ENCODE peak calls at places on chromosome 21, in five cellular contexts. One of them, this sample, is unnamed.

GRCh38 chr21:35398366-35398982 is 349.4 kb upstream of the RUNX1 start:
- DNase-seq in AG09319: no peak
- DNase-seq in prostate gland: no peak
- DNase-seq in WTC11: no peak
- DNase-seq in heart right ventricle: no peak
- DNase-seq in this sample: no peak

GRCh38 chr21:34722684-34723300 is 54.0 kb downstream of the CLIC6 start:
- DNase-seq in WTC11: peak; percentile 76
- DNase-seq in AG09319: no peak
- DNase-seq in prostate gland: no peak
- DNase-seq in heart right ventricle: no peak
- DNase-seq in this sample: no peak

GRCh38 chr21:45971487-45972352 is 9.8 kb upstream of the COL6A1 start:
- DNase-seq in AG09319: peak; percentile 88
- DNase-seq in prostate gland: no peak
- DNase-seq in WTC11: no peak
- DNase-seq in heart right ventricle: peak; percentile 72
- DNase-seq in this sample: peak; percentile 58

GRCh38 chr21:46562472-46562871 is 42.4 kb downstream of the S100B start:
- DNase-seq in heart right ventricle: no peak
- DNase-seq in prostate gland: no peak
- DNase-seq in AG09319: no peak
- DNase-seq in WTC11: no peak
- DNase-seq in this sample: no peak

GRCh38 chr21:31556662-31557061 is 102.8 kb upstream of the SOD1 start:
- DNase-seq in prostate gland: no peak
- DNase-seq in AG09319: no peak
- DNase-seq in heart right ventricle: no peak
- DNase-seq in WTC11: no peak
- DNase-seq in this sample: no peak

GRCh38 chr21:8997011-8997440 is 1524.4 kb upstream of the TPTE start:
- DNase-seq in heart right ventricle: no peak
- DNase-seq in AG09319: no peak
- DNase-seq in WTC11: no peak
- DNase-seq in prostate gland: no peak
- DNase-seq in this sample: no peak

GRCh38 chr21:38250991-38251418 is 5.8 kb upstream of the KCNJ15 start:
- DNase-seq in AG09319: no peak
- DNase-seq in heart right ventricle: no peak
- DNase-seq in WTC11: no peak
- DNase-seq in prostate gland: no peak
- DNase-seq in this sample: no peak

GRCh38 chr21:16347223-16347622 is 617.4 kb downstream of the USP25 start:
- DNase-seq in heart right ventricle: no peak
- DNase-seq in WTC11: no peak
- DNase-seq in prostate gland: no peak
- DNase-seq in AG09319: no peak
- DNase-seq in this sample: no peak

GRCh38 chr21:20996421-20997307 is 1.5 kb upstream of the NCAM2 start:
- DNase-seq in WTC11: peak; percentile 19
- DNase-seq in heart right ventricle: no peak
- DNase-seq in prostate gland: no peak
- DNase-seq in AG09319: no peak
- DNase-seq in this sample: no peak

GRCh38 chr21:22885079-22885478 is 1886.9 kb downstream of the NCAM2 start:
- DNase-seq in prostate gland: no peak
- DNase-seq in WTC11: no peak
- DNase-seq in AG09319: no peak
- DNase-seq in heart right ventricle: no peak
- DNase-seq in this sample: no peak

GRCh38 chr21:16037386-16037785 is 307.6 kb downstream of the USP25 start:
- DNase-seq in WTC11: no peak
- DNase-seq in prostate gland: no peak
- DNase-seq in heart right ventricle: no peak
- DNase-seq in AG09319: no peak
- DNase-seq in this sample: no peak

GRCh38 chr21:28089599-28090421 is 902.9 kb downstream of the LTN1 start:
- DNase-seq in WTC11: no peak
- DNase-seq in AG09319: no peak
- DNase-seq in heart right ventricle: no peak
- DNase-seq in prostate gland: no peak
- DNase-seq in this sample: no peak

DNA sequence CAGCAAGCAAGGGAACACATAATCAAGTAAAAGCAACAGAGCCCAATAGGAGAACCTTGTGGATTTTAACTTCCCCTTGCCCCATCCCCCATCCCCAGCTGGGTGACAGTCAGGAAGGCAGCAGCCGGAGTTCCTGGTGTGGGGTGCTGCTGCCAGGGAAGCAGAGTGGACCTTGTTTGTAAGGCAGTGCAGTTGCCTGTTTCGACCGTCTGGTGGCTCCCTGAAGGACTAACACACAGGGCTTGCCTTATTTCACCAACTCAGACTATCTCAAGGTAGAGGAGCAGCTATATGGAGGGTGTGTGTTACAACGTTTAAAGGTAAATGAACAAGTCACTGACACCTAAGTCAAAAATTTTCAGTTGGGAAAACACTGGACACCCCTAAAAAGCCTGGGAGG is 6.6 kb downstream of the KRTAP10-8 start:
- DNase-seq in heart right ventricle: peak; percentile 39
- DNase-seq in prostate gland: no peak
- DNase-seq in WTC11: peak; percentile 40
- DNase-seq in AG09319: no peak
- DNase-seq in this sample: no peak
- TF ChIP-seq CTCF in heart right ventricle: peak; percentile 32
- TF ChIP-seq CTCF in prostate gland: no peak
- TF ChIP-seq CTCF in WTC11: no peak
- TF ChIP-seq CTCF in AG09319: no peak
- TF ChIP-seq CTCF in this sample: peak; percentile 35

GRCh38 chr21:14771587-14771986 is 225.5 kb upstream of the SAMSN1 start:
- DNase-seq in AG09319: no peak
- DNase-seq in WTC11: no peak
- DNase-seq in prostate gland: no peak
- DNase-seq in heart right ventricle: no peak
- DNase-seq in this sample: no peak

GRCh38 chr21:14768042-14768441 is 221.9 kb upstream of the SAMSN1 start:
- DNase-seq in AG09319: no peak
- DNase-seq in WTC11: no peak
- DNase-seq in prostate gland: no peak
- DNase-seq in heart right ventricle: no peak
- DNase-seq in this sample: no peak

GRCh38 chr21:14773777-14774345 is 227.7 kb upstream of the SAMSN1 start:
- DNase-seq in WTC11: peak; percentile 78
- DNase-seq in prostate gland: no peak
- DNase-seq in AG09319: no peak
- DNase-seq in heart right ventricle: peak; percentile 21
- DNase-seq in this sample: no peak
- TF ChIP-seq CTCF in WTC11: peak; percentile 62
- TF ChIP-seq CTCF in prostate gland: no peak
- TF ChIP-seq CTCF in AG09319: peak; percentile 20
- TF ChIP-seq CTCF in heart right ventricle: peak; percentile 75
- TF ChIP-seq CTCF in this sample: peak; percentile 44

GRCh38 chr21:26842976-26843911 is 2.0 kb downstream of the ADAMTS1 start:
- DNase-seq in WTC11: peak; percentile 81
- DNase-seq in AG09319: peak; percentile 90
- DNase-seq in heart right ventricle: peak; percentile 95
- DNase-seq in prostate gland: peak; percentile 85
- DNase-seq in this sample: peak; percentile 96
- TF ChIP-seq CTCF in WTC11: no peak
- TF ChIP-seq CTCF in AG09319: peak; percentile 39
- TF ChIP-seq CTCF in heart right ventricle: peak; percentile 26
- TF ChIP-seq CTCF in prostate gland: no peak
- TF ChIP-seq CTCF in this sample: peak; percentile 58

DNA sequence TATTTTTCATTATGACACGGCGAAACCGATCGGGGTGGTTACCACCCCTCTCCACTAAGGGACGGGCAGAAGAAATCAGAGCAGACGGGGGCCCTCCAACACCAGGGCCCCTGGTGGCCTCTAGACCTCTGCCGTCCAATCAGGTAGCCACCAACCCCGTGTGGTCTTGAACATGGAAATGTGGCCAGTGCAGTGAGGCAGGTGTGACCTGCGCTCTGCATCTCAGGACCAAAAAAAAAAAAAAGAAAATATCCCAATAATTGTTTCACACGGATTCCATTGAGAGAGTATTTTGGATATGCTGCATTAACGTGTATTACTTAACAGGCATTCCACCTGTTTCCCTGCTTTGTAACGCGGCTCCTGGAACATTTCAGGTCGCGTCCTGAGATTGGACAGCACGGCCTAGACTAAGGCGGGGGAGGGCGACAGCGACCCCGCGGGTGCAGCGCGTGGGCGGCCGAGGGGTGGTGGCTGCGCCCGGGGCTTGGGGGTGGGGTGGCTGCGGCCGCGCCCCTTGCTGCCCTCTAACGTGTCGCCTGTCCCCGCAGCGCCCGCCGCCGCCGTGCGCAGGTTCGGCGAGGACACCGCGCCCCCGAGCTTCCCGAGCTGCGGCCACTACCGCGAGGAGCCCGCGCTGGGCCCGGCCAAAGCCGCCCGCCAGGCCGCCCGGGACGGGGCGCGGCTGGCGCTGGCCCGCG is 48.3 kb downstream of the SIM2 start:
- DNase-seq in AG09319: no peak
- DNase-seq in heart right ventricle: no peak
- DNase-seq in prostate gland: no peak
- DNase-seq in WTC11: peak; percentile 28
- DNase-seq in this sample: no peak
- TF ChIP-seq CTCF in AG09319: no peak
- TF ChIP-seq CTCF in heart right ventricle: no peak
- TF ChIP-seq CTCF in prostate gland: no peak
- TF ChIP-seq CTCF in WTC11: no peak
- TF ChIP-seq CTCF in this sample: peak; percentile 5

GRCh38 chr21:17921579-17922530 is 102.7 kb upstream of the C21orf91 start:
- DNase-seq in AG09319: peak; percentile 54
- DNase-seq in heart right ventricle: peak; percentile 20
- DNase-seq in WTC11: no peak
- DNase-seq in prostate gland: peak; percentile 15
- DNase-seq in this sample: peak; percentile 54

GRCh38 chr21:17929514-17929913 is 110.4 kb upstream of the C21orf91 start:
- DNase-seq in prostate gland: no peak
- DNase-seq in heart right ventricle: no peak
- DNase-seq in WTC11: no peak
- DNase-seq in AG09319: no peak
- DNase-seq in this sample: no peak

GRCh38 chr21:17930102-17930501 is 110.9 kb upstream of the C21orf91 start:
- DNase-seq in AG09319: no peak
- DNase-seq in heart right ventricle: no peak
- DNase-seq in prostate gland: no peak
- DNase-seq in WTC11: no peak
- DNase-seq in this sample: no peak

GRCh38 chr21:17925000-17925610 is 105.9 kb upstream of the C21orf91 start:
- DNase-seq in AG09319: no peak
- DNase-seq in prostate gland: peak; percentile 55
- DNase-seq in WTC11: peak; percentile 53
- DNase-seq in heart right ventricle: peak; percentile 63
- DNase-seq in this sample: peak; percentile 59

GRCh38 chr21:17925900-17926299 is 106.7 kb upstream of the C21orf91 start:
- DNase-seq in prostate gland: no peak
- DNase-seq in WTC11: no peak
- DNase-seq in AG09319: no peak
- DNase-seq in heart right ventricle: peak; percentile 16
- DNase-seq in this sample: peak; percentile 7
- TF ChIP-seq CTCF in prostate gland: no peak
- TF ChIP-seq CTCF in WTC11: no peak
- TF ChIP-seq CTCF in AG09319: peak; percentile 44
- TF ChIP-seq CTCF in heart right ventricle: peak; percentile 51
- TF ChIP-seq CTCF in this sample: peak; percentile 70

DNA sequence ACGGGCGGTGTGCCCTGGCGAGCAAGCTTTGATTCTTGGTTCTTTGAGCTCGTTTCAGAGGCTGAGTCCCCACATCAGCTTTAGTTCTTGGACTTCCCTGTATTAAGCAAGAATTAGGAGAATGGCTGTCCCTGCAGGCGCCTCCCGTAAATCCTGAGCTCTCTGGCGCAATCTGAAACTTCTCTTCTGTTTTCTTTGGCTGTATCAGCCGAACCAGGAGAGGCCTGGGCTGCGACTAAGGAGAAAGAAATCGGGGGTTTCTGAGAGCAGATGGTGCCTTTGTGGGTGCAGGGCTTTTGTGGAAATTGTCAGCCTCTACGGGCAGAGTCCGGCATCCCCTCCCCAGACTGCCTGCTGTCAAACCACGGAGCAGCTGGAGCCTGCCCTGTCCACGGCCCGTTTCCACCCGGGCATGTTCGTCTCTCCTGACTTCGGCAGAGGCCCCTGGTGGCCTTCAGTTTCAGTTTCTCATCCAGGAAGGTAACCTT is 17.9 kb downstream of the CSTB start:
- DNase-seq in WTC11: no peak
- DNase-seq in AG09319: peak; percentile 27
- DNase-seq in prostate gland: peak; percentile 73
- DNase-seq in heart right ventricle: no peak
- DNase-seq in this sample: no peak
- TF ChIP-seq CTCF in WTC11: no peak
- TF ChIP-seq CTCF in AG09319: peak; percentile 4
- TF ChIP-seq CTCF in prostate gland: no peak
- TF ChIP-seq CTCF in heart right ventricle: no peak
- TF ChIP-seq CTCF in this sample: no peak

GRCh38 chr21:30072496-30072895 is 94.1 kb downstream of the CLDN17 start:
- DNase-seq in WTC11: peak; percentile 59
- DNase-seq in heart right ventricle: peak; percentile 8
- DNase-seq in AG09319: no peak
- DNase-seq in prostate gland: peak; percentile 37
- DNase-seq in this sample: no peak
- TF ChIP-seq CTCF in WTC11: no peak
- TF ChIP-seq CTCF in heart right ventricle: no peak
- TF ChIP-seq CTCF in AG09319: no peak
- TF ChIP-seq CTCF in prostate gland: no peak
- TF ChIP-seq CTCF in this sample: no peak

DNA sequence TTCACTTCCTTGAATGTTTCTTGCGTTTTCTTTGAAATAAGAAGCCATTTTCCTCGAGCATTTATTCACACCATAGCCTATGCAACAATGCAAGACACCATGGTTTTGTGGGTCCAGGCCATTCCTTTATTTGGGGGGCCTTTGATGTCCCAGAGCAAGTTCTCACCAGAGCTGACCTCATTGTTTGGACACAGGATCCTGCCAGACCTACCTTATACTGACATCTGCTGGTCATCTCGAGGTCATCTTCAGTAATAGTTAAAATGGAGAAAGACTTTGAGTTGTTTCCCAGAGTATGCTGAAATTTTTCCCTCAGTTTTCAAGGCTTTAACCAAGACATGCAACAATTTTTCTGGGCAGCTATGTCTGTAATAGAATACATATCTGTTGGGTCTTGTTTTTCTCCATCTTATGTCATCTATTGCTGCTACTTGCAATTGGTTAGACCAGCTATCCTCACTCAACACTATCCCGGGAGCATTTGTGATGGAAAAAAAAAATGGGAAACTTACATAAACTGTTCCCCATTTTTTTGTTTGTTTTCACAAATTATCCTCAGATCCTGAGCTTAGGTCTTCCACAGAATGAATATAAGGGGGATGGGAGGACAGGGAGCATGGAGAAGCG is 34.0 kb upstream of the BACE2 start:
- DNase-seq in heart right ventricle: no peak
- DNase-seq in AG09319: no peak
- DNase-seq in prostate gland: no peak
- DNase-seq in WTC11: no peak
- DNase-seq in this sample: peak; percentile 30
- TF ChIP-seq CTCF in heart right ventricle: peak; percentile 55
- TF ChIP-seq CTCF in AG09319: peak; percentile 60
- TF ChIP-seq CTCF in prostate gland: no peak
- TF ChIP-seq CTCF in WTC11: no peak
- TF ChIP-seq CTCF in this sample: peak; percentile 76